ENCODE peak calls at places on chromosomes 4 and X, in four cellular contexts. One of them, this sample, is unnamed.

GRCh38 chrX:15299945-15300851 is 15.2 kb downstream of the ASB11 start:
- DNase-seq in IMR-90: peak; percentile 30
- DNase-seq in erythroblast: peak; percentile 0
- DNase-seq in esophagus muscularis mucosa: no peak
- DNase-seq in this sample: no peak

GRCh38 chr4:156615066-156615514 is 356.5 kb downstream of the PDGFC start:
- DNase-seq in IMR-90: peak; percentile 92
- DNase-seq in esophagus muscularis mucosa: no peak
- DNase-seq in erythroblast: no peak
- DNase-seq in this sample: no peak

GRCh38 chr4:87011340-87012034 is 76.7 kb downstream of the AFF1 start:
- DNase-seq in erythroblast: peak; percentile 75
- DNase-seq in esophagus muscularis mucosa: no peak
- DNase-seq in IMR-90: peak; percentile 89
- DNase-seq in this sample: no peak

GRCh38 chr4:54495091-54495490 is 162.7 kb upstream of the KIT start:
- DNase-seq in IMR-90: peak; percentile 16
- DNase-seq in esophagus muscularis mucosa: peak; percentile 89
- DNase-seq in erythroblast: no peak
- DNase-seq in this sample: no peak

GRCh38 chr4:52028970-52029369 is 8.8 kb upstream of the LRRC66 start:
- DNase-seq in IMR-90: peak; percentile 79
- DNase-seq in esophagus muscularis mucosa: no peak
- DNase-seq in erythroblast: no peak
- DNase-seq in this sample: no peak

GRCh38 chr4:187477224-187477623 is 518.3 kb upstream of the ZFP42 start:
- DNase-seq in erythroblast: no peak
- DNase-seq in esophagus muscularis mucosa: peak; percentile 68
- DNase-seq in IMR-90: no peak
- DNase-seq in this sample: no peak

GRCh38 chrX:47358387-47359065 is 11.9 kb upstream of the ZNF157 start:
- DNase-seq in erythroblast: no peak
- DNase-seq in IMR-90: no peak
- DNase-seq in esophagus muscularis mucosa: no peak
- DNase-seq in this sample: no peak

GRCh38 chr4:109803924-109804571 is 2.2 kb upstream of the CFI start:
- DNase-seq in IMR-90: peak; percentile 37
- DNase-seq in esophagus muscularis mucosa: no peak
- DNase-seq in erythroblast: peak; percentile 72
- DNase-seq in this sample: no peak

GRCh38 chr4:119692001-119692400 is 63.4 kb upstream of the PDE5A start:
- DNase-seq in IMR-90: peak; percentile 67
- DNase-seq in esophagus muscularis mucosa: no peak
- DNase-seq in erythroblast: no peak
- DNase-seq in this sample: no peak

GRCh38 chr4:145840162-145840768 is 98.4 kb downstream of the ZNF827 start:
- DNase-seq in IMR-90: peak; percentile 38
- DNase-seq in esophagus muscularis mucosa: no peak
- DNase-seq in erythroblast: peak; percentile 49
- DNase-seq in this sample: no peak

GRCh38 chr4:36533944-36534343 is 252.5 kb downstream of the DTHD1 start:
- DNase-seq in esophagus muscularis mucosa: no peak
- DNase-seq in IMR-90: no peak
- DNase-seq in erythroblast: no peak
- DNase-seq in this sample: no peak
- TF ChIP-seq POLR2A in esophagus muscularis mucosa: no peak
- TF ChIP-seq POLR2A in IMR-90: no peak
- TF ChIP-seq POLR2A in erythroblast: no peak
- TF ChIP-seq POLR2A in this sample: no peak

GRCh38 chrX:71365876-71366673 is at the start of gene TAF1:
- DNase-seq in erythroblast: peak; percentile 98
- DNase-seq in IMR-90: peak; percentile 97
- DNase-seq in esophagus muscularis mucosa: peak; percentile 98
- DNase-seq in this sample: peak; percentile 60
- TF ChIP-seq POLR2A in erythroblast: peak; percentile 97
- TF ChIP-seq POLR2A in IMR-90: peak; percentile 68
- TF ChIP-seq POLR2A in esophagus muscularis mucosa: peak; percentile 78
- TF ChIP-seq POLR2A in this sample: no peak

DNA sequence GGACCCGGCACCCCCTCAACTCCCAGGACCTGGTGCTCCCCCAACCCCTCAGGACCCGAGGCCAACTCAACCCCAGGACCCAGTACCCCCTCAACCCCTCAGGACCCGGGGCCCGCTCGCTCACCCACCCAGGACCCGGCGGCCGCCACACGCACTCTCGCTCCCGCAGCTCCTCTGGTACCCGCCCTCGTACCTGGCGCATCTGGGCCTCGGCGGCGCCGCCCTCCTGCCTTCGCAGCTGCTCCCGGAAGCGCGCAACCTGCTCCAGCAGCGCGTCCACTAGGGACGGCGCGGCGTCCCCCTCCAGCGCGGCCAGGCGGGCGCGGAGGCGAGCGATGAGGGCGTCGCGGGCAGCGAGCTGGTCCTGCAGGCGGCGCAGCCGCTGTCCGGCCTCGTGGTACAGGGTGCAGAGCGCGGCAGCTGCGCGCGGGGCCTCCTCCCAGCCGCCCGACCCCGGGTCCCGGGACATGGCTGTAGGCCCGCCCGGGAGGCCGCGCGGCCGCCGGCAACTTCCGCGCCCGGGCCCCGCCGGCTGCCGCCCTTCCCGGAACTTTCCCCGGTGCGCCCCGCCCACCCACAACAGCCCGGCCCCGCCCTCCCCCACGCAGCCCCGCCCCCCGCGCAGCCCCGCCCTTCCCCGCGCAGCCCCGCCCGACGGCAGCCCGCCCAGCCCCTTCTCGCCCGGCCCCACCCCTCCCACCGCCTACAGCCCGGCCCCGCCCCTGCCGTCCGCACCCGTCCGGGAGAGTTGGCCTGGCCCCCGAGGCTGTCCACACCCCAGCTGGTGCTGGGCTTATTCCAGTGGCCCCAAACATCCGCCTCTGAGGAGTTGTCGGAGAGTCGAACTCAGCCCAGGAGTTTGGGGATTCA is at the start of gene TNIP2:
- DNase-seq in esophagus muscularis mucosa: peak; percentile 97
- DNase-seq in erythroblast: peak; percentile 89
- DNase-seq in IMR-90: peak; percentile 73
- DNase-seq in this sample: peak; percentile 42
- TF ChIP-seq POLR2A in esophagus muscularis mucosa: no peak
- TF ChIP-seq POLR2A in erythroblast: peak; percentile 75
- TF ChIP-seq POLR2A in IMR-90: peak; percentile 34
- TF ChIP-seq POLR2A in this sample: no peak

DNA sequence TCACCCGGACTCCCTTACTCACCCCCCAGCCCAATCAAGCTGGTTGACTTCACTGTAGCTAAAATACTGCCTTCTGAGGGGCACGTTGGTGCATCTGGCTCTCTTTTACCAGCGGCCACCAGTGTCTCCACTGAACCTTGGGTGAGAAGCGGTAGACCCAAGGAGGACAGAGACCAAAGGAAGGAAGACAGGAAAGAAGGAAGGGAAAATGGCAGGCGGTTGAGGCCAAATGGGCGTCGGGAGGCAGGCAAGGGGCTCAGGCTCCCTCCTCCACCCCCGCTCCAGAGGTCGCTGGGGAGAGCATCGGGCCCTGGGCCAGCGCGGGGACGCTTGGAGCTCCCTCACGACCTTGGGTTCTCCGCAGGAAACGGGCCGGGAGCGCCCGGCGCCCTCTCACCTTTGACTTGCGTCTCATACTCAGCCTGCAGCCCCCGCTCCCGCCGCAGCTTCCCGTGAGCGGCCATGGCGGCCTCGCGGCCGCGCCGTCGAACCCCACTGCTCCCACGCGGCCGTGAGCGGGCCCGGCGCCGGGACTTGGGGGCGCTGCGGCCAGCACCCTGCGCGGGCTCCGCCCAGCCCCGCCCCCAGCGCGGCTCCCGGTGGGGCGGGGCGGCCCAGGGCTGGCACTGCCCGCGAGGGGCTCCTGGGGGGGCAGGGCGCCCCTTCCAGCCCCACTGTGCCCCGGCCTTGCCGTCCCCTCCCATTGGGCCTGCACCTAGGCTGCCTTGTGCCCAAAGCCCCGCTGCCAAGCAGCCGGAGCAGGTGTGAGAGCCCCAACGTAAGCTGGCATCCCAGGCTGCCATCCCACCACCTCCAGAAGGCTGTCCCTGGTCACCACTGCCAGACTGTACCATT is at the start of gene ARHGAP4:
- DNase-seq in esophagus muscularis mucosa: no peak
- DNase-seq in erythroblast: peak; percentile 56
- DNase-seq in IMR-90: no peak
- DNase-seq in this sample: no peak
- TF ChIP-seq POLR2A in esophagus muscularis mucosa: no peak
- TF ChIP-seq POLR2A in erythroblast: peak; percentile 57
- TF ChIP-seq POLR2A in IMR-90: no peak
- TF ChIP-seq POLR2A in this sample: no peak

GRCh38 chrX:2691543-2692220 is 587 bp downstream of the CD99 start:
- DNase-seq in erythroblast: no peak
- DNase-seq in IMR-90: peak; percentile 31
- DNase-seq in esophagus muscularis mucosa: no peak
- DNase-seq in this sample: no peak

GRCh38 chrX:2690856-2691542 is at the start of gene CD99:
- DNase-seq in erythroblast: no peak
- DNase-seq in IMR-90: peak; percentile 78
- DNase-seq in esophagus muscularis mucosa: peak; percentile 98
- DNase-seq in this sample: no peak

GRCh38 chrX:2693123-2693438 is 2.0 kb downstream of the CD99 start:
- DNase-seq in esophagus muscularis mucosa: no peak
- DNase-seq in erythroblast: no peak
- DNase-seq in IMR-90: no peak
- DNase-seq in this sample: no peak

GRCh38 chrX:2692221-2693122 is 1.4 kb downstream of the CD99 start:
- DNase-seq in esophagus muscularis mucosa: no peak
- DNase-seq in erythroblast: no peak
- DNase-seq in IMR-90: peak; percentile 58
- DNase-seq in this sample: no peak

GRCh38 chrX:2689773-2690666 is 1.1 kb upstream of the CD99 start:
- DNase-seq in IMR-90: no peak
- DNase-seq in esophagus muscularis mucosa: no peak
- DNase-seq in erythroblast: no peak
- DNase-seq in this sample: no peak
- TF ChIP-seq POLR2A in IMR-90: no peak
- TF ChIP-seq POLR2A in esophagus muscularis mucosa: no peak
- TF ChIP-seq POLR2A in erythroblast: no peak
- TF ChIP-seq POLR2A in this sample: no peak

GRCh38 chr4:98658287-98659105 is at the start of gene TSPAN5:
- DNase-seq in esophagus muscularis mucosa: no peak
- DNase-seq in IMR-90: peak; percentile 67
- DNase-seq in erythroblast: peak; percentile 91
- DNase-seq in this sample: no peak
- TF ChIP-seq POLR2A in esophagus muscularis mucosa: no peak
- TF ChIP-seq POLR2A in IMR-90: no peak
- TF ChIP-seq POLR2A in erythroblast: peak; percentile 70
- TF ChIP-seq POLR2A in this sample: peak; percentile 32

GRCh38 chr4:183658362-183659028 is 490 bp downstream of the RWDD4 start:
- DNase-seq in IMR-90: peak; percentile 10
- DNase-seq in esophagus muscularis mucosa: no peak
- DNase-seq in erythroblast: peak; percentile 51
- DNase-seq in this sample: no peak

GRCh38 chr4:183657564-183657963 is 1.4 kb downstream of the RWDD4 start:
- DNase-seq in esophagus muscularis mucosa: no peak
- DNase-seq in erythroblast: no peak
- DNase-seq in IMR-90: no peak
- DNase-seq in this sample: no peak

GRCh38 chr4:183659919-183660318 is 826 bp downstream of the TRAPPC11 start:
- DNase-seq in IMR-90: peak; percentile 7
- DNase-seq in erythroblast: peak; percentile 49
- DNase-seq in esophagus muscularis mucosa: no peak
- DNase-seq in this sample: no peak

DNA sequence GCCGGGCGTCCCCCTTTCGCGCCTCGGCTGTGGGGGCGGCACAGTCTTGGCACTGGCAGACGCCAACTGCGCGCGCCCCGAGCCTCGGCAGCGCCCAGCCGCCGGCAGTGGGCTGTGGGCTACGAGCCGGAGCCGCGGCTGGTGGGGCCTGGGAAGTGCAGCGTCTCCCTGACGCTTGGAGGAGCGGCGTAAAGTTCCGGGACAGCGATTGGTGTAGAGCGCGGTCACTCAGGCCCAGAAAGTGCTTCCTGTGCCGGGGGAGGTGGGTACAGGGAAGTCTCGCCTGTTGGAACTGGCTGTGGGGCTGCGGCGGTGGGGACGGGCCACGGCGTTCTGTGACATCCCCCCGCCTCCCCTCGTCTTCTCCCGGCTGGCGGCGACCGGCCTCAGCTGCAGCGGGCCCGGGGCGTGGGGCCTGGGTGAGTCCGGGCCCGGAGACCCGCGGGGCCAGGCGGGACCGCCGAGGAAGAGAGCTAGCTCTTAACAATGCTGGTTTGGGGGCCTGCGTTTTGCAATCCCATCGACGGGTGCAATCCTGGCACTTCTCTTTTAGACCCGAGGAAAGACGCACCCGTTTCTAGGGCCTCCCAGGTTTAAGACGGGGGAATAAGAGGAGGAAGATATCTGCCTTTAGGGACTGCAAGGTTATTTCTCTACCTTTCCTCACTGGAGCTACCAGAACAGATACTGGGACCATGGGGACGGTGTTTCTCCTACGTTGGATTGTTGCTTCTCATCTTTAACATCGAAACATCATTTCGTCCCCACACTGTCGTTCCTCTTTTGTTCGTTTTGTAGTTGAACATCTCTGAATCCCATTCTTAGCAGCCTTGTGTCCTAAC is at the start of the genes RWDD4 and TRAPPC11:
- DNase-seq in esophagus muscularis mucosa: peak; percentile 99
- DNase-seq in erythroblast: peak; percentile 98
- DNase-seq in IMR-90: peak; percentile 99
- DNase-seq in this sample: peak; percentile 79
- TF ChIP-seq POLR2A in esophagus muscularis mucosa: peak; percentile 90
- TF ChIP-seq POLR2A in erythroblast: peak; percentile 90
- TF ChIP-seq POLR2A in IMR-90: no peak
- TF ChIP-seq POLR2A in this sample: no peak

GRCh38 chr4:82799006-82799881 is 648 bp upstream of the SCD5 start:
- DNase-seq in IMR-90: no peak
- DNase-seq in esophagus muscularis mucosa: no peak
- DNase-seq in erythroblast: no peak
- DNase-seq in this sample: no peak

GRCh38 chr4:82801910-82802521 is 3.4 kb upstream of the SCD5 start:
- DNase-seq in erythroblast: peak; percentile 8
- DNase-seq in IMR-90: peak; percentile 51
- DNase-seq in esophagus muscularis mucosa: no peak
- DNase-seq in this sample: no peak

GRCh38 chr4:82797048-82797590 is 1.5 kb downstream of the SCD5 start:
- DNase-seq in esophagus muscularis mucosa: no peak
- DNase-seq in erythroblast: no peak
- DNase-seq in IMR-90: no peak
- DNase-seq in this sample: no peak

GRCh38 chr4:82797591-82798081 is 960 bp downstream of the SCD5 start:
- DNase-seq in erythroblast: peak; percentile 24
- DNase-seq in esophagus muscularis mucosa: no peak
- DNase-seq in IMR-90: peak; percentile 34
- DNase-seq in this sample: no peak

GRCh38 chr4:82798168-82799005 is at the start of gene SCD5:
- DNase-seq in IMR-90: peak; percentile 82
- DNase-seq in erythroblast: peak; percentile 56
- DNase-seq in esophagus muscularis mucosa: no peak
- DNase-seq in this sample: no peak
- TF ChIP-seq POLR2A in IMR-90: no peak
- TF ChIP-seq POLR2A in erythroblast: no peak
- TF ChIP-seq POLR2A in esophagus muscularis mucosa: no peak
- TF ChIP-seq POLR2A in this sample: no peak